ENCODE peak calls at places on chromosome 10, in four cellular contexts. N is upper lobe of left lung, D is sigmoid colon, G is gastrocnemius medialis. I is an unnamed sample.

GRCh38 chr10:108078263-108078662 is 913.8 kb upstream of the SORCS1 start:
- DNase-seq in N (no peak), D (no peak), G (no peak), I (no peak)

GRCh38 chr10:114881462-114881861 is 56.5 kb upstream of the TRUB1 start:
- DNase-seq in N (no peak), D (no peak), G (no peak), I (no peak)

GRCh38 chr10:70381491-70382421 is 669 bp downstream of the LRRC20 start:
- DNase-seq in N (peak; percentile 34), D (peak; percentile 81), G (peak; percentile 82), I (peak; percentile 39)

GRCh38 chr10:123863189-123863580 is 28.4 kb downstream of the CPXM2 start:
- DNase-seq in N (no peak), D (no peak), G (no peak), I (no peak)

GRCh38 chr10:97034958-97035769 is 150.6 kb downstream of the SLIT1 start:
- DNase-seq in N (no peak), D (no peak), G (no peak), I (no peak)

GRCh38 chr10:103188853-103189252 is 4.2 kb downstream of the NT5C2 start:
- DNase-seq in N (no peak), D (no peak), G (no peak), I (no peak)

GRCh38 chr10:58712136-58712535 is 199.5 kb downstream of the BICC1 start:
- DNase-seq in N (no peak), D (no peak), G (no peak), I (no peak)

GRCh38 chr10:4918236-4918635 is 45.0 kb upstream of the AKR1C1 start:
- DNase-seq in N (no peak), D (no peak), G (no peak), I (no peak)

GRCh38 chr10:6037422-6037821 is 24.7 kb downstream of the IL2RA start:
- DNase-seq in N (no peak), D (peak; percentile 10), G (no peak), I (no peak)

GRCh38 chr10:131642966-131643365 is 257.8 kb upstream of the PPP2R2D start:
- DNase-seq in N (no peak), D (no peak), G (no peak), I (no peak)

GRCh38 chr10:5195727-5196374 is 786 bp upstream of the AKR1C4 start:
- DNase-seq in N (no peak), D (no peak), G (no peak), I (no peak)

GRCh38 chr10:27646194-27646593 is 99.4 kb downstream of the MKX start:
- DNase-seq in N (no peak), D (no peak), G (no peak), I (no peak)

GRCh38 chr10:96890580-96890979 is 58.5 kb downstream of the LCOR start:
- DNase-seq in N (no peak), D (no peak), G (no peak), I (no peak)

GRCh38 chr10:58967551-58968418 is 208.7 kb upstream of the PHYHIPL start:
- DNase-seq in N (no peak), D (no peak), G (no peak), I (peak; percentile 31)

GRCh38 chr10:6002809-6003500 is 25.6 kb upstream of the IL15RA start:
- DNase-seq in N (no peak), D (no peak), G (no peak), I (no peak)

GRCh38 chr10:76082956-76083355 is 651.5 kb downstream of the LRMDA start:
- DNase-seq in N (no peak), D (no peak), G (no peak), I (no peak)

GRCh38 chr10:100934084-100934659 is 21.4 kb downstream of the SLF2 start:
- DNase-seq in N (no peak), D (no peak), G (no peak), I (no peak)

GRCh38 chr10:92847185-92847864 is 995 bp upstream of the EXOC6 start:
- DNase-seq in N (no peak), D (no peak), G (no peak), I (no peak)

GRCh38 chr10:11782793-11783557 is 40.2 kb upstream of the PROSER2 start:
- DNase-seq in N (no peak), D (no peak), G (no peak), I (no peak)

GRCh38 chr10:17683541-17683940 is 39.6 kb downstream of the STAM start:
- DNase-seq in N (no peak), D (no peak), G (no peak), I (no peak)
- H3K27ac ChIP-seq in N (no peak overlapping the region), D (no peak overlapping the region), G (peak overlapping the region; percentile 15), I (peak overlapping the region; percentile 34)

DNA sequence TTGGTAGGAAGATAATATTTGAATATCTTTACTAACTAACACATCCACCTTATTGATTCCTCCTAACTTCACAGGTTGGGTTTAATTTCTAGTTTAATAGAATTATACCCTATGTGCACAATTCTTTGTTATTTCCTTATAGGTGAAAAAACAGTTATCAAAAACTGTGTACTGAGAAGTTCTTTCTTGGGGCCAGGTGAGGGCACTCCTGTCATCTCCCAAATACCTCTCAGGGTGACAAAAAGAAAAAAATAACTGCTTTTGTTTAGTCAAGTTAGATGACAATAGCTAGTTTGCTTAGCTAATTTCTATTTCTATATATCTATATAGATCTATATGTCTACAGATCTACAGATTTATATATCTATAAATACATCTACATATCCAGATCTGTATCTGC is 10.1 kb downstream of the FZD8 start:
- DNase-seq in N (no peak), D (no peak), G (no peak), I (no peak)
- TF ChIP-seq CTCF in N (no peak), D (no peak), G (no peak), I (no peak)

GRCh38 chr10:112302335-112302734 is 19.1 kb downstream of the TECTB start:
- DNase-seq in N (no peak), D (no peak), G (no peak), I (no peak)

GRCh38 chr10:112303528-112303927 is 20.3 kb downstream of the TECTB start:
- DNase-seq in N (no peak), D (no peak), G (no peak), I (no peak)

GRCh38 chr10:112307631-112308502 is 24.7 kb downstream of the TECTB start:
- DNase-seq in N (peak; percentile 55), D (no peak), G (no peak), I (peak; percentile 68)

GRCh38 chr10:112299456-112299855 is 16.3 kb downstream of the TECTB start:
- DNase-seq in N (no peak), D (no peak), G (no peak), I (no peak)

GRCh38 chr10:112304460-112304859 is 21.3 kb downstream of the TECTB start:
- DNase-seq in N (no peak), D (no peak), G (no peak), I (no peak)
- TF ChIP-seq POLR2A in N (no peak), D (no peak), G (no peak), I (no peak)

GRCh38 chr10:71427246-71427645 is 30.5 kb downstream of the CDH23 start:
- DNase-seq in N (peak; percentile 3), D (no peak), G (no peak), I (no peak)

GRCh38 chr10:71431945-71432905 is 35.5 kb downstream of the CDH23 start:
- DNase-seq in N (peak; percentile 6), D (no peak), G (no peak), I (peak; percentile 13)

GRCh38 chr10:71429929-71430328 is 33.2 kb downstream of the CDH23 start:
- DNase-seq in N (peak; percentile 7), D (no peak), G (no peak), I (no peak)

GRCh38 chr10:71431216-71431944 is 34.7 kb downstream of the CDH23 start:
- DNase-seq in N (peak; percentile 12), D (no peak), G (no peak), I (peak; percentile 16)

DNA sequence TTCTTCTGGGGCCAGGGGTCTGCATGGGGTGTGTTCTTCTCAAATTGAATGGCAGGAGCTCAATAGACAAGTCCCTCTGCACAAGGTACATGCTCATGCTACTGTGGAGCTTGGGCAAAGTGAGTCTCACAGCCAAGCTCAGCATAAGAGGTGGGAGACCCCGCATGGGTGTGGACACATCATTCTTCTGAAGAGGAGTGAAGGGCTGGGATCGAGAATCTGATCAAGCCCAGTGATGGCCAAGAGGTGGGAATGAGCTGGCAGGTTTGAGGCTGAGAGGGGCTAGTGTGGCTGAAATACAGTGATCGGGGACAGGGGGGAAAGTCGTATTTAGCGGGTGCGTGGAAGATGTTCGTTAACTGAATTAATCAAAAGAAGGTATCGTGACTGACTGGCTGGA is 32.6 kb downstream of the CDH23 start:
- DNase-seq in N (peak; percentile 7), D (no peak), G (no peak), I (no peak)
- H3K27ac ChIP-seq in N (no peak overlapping the region), D (no peak overlapping the region), G (no peak overlapping the region), I (no peak overlapping the region)

GRCh38 chr10:1180836-1181235 is 124.7 kb downstream of the WDR37 start:
- DNase-seq in N (no peak), D (peak; percentile 42), G (no peak), I (no peak)
- TF ChIP-seq CTCF in N (no peak), D (no peak), G (no peak), I (no peak)

GRCh38 chr10:127976286-127976685 is 69.4 kb downstream of the PTPRE start:
- DNase-seq in N (no peak), D (no peak), G (no peak), I (no peak)
- TF ChIP-seq POLR2A in N (no peak), D (no peak), G (no peak), I (no peak)

GRCh38 chr10:21496285-21497176 is 29.0 kb downstream of the SKIDA1 start:
- DNase-seq in N (peak; percentile 45), D (peak; percentile 74), G (no peak), I (peak; percentile 34)

GRCh38 chr10:21498977-21499376 is 26.5 kb downstream of the SKIDA1 start:
- DNase-seq in N (no peak), D (no peak), G (no peak), I (no peak)

GRCh38 chr10:21498416-21498815 is 27.1 kb downstream of the SKIDA1 start:
- DNase-seq in N (no peak), D (no peak), G (no peak), I (no peak)

GRCh38 chr10:21495686-21496284 is 29.7 kb downstream of the SKIDA1 start:
- DNase-seq in N (peak; percentile 87), D (peak; percentile 86), G (peak; percentile 36), I (peak; percentile 87)

GRCh38 chr10:21497177-21497807 is 28.2 kb downstream of the SKIDA1 start:
- DNase-seq in N (peak; percentile 96), D (peak; percentile 96), G (peak; percentile 73), I (peak; percentile 94)
- H3K27ac ChIP-seq in N (peak overlapping the region; percentile 75), D (peak overlapping the region; percentile 73), G (peak overlapping the region; percentile 22), I (peak overlapping the region; percentile 68)

GRCh38 chr10:21993360-21994001 is 10.0 kb downstream of the DNAJC1 start:
- DNase-seq in N (no peak), D (no peak), G (no peak), I (no peak)
- TF ChIP-seq CTCF in N (peak; percentile 64), D (no peak), G (peak; percentile 53), I (peak; percentile 48)